ENCODE peak calls at places on chromosomes 11 and 22, in five cellular contexts. I, Y, P, A and B are unnamed samples.

GRCh38 chr11:121104223-121104831 is 3.3 kb downstream of the TECTA start:
- DNase-seq in I (no peak), Y (no peak), P (no peak), A (no peak), B (no peak)

GRCh38 chr22:35688913-35689675 is 28.6 kb upstream of the APOL5 start:
- DNase-seq in I (no peak), Y (no peak), P (no peak), A (no peak), B (no peak)

GRCh38 chr11:47971501-47971900 is 8.9 kb upstream of the PTPRJ start:
- DNase-seq in I (no peak), Y (no peak), P (no peak), A (no peak), B (no peak)

GRCh38 chr11:82547163-82547560 is 186.5 kb downstream of the FAM181B start:
- DNase-seq in I (no peak), Y (no peak), P (no peak), A (no peak), B (no peak)

GRCh38 chr11:78514922-78515502 is 59.7 kb downstream of the NARS2 start:
- DNase-seq in I (no peak), Y (no peak), P (no peak), A (no peak), B (no peak)

GRCh38 chr11:27371490-27371889 is 8.5 kb upstream of the CCDC34 start:
- DNase-seq in I (no peak), Y (no peak), P (no peak), A (no peak), B (no peak)

GRCh38 chr11:112564228-112564955 is 303.7 kb upstream of the PLET1 start:
- DNase-seq in I (peak), Y (peak), P (peak), A (no peak), B (peak)

GRCh38 chr11:122852071-122852831 is 14.0 kb downstream of the CRTAM start:
- DNase-seq in I (no peak), Y (peak), P (no peak), A (no peak), B (no peak)

GRCh38 chr22:22593964-22594656 is 35.0 kb upstream of the PRAME start:
- DNase-seq in I (no peak), Y (peak), P (peak), A (peak), B (peak)

GRCh38 chr11:73465019-73465675 is 88.9 kb downstream of the RELT start:
- DNase-seq in I (no peak), Y (no peak), P (no peak), A (no peak), B (no peak)

GRCh38 chr22:28297504-28297903 is 378.4 kb upstream of the PITPNB start:
- DNase-seq in I (no peak), Y (peak), P (no peak), A (no peak), B (no peak)

GRCh38 chr11:41983458-41983857 is 524.0 kb upstream of the LRRC4C start:
- DNase-seq in I (no peak), Y (no peak), P (no peak), A (no peak), B (peak)

GRCh38 chr22:31088233-31088986 is 7.3 kb downstream of the SMTN start:
- DNase-seq in I (no peak), Y (no peak), P (no peak), A (no peak), B (no peak)

GRCh38 chr11:44605068-44605708 is 39.7 kb downstream of the CD82 start:
- DNase-seq in I (no peak), Y (no peak), P (no peak), A (no peak), B (no peak)

GRCh38 chr11:44605965-44606364 is 40.5 kb downstream of the CD82 start:
- DNase-seq in I (no peak), Y (no peak), P (no peak), A (no peak), B (no peak)

GRCh38 chr11:44602810-44603410 is 37.4 kb downstream of the CD82 start:
- DNase-seq in I (no peak), Y (no peak), P (no peak), A (no peak), B (no peak)

GRCh38 chr11:44606472-44606871 is 41.0 kb downstream of the CD82 start:
- DNase-seq in I (no peak), Y (no peak), P (no peak), A (no peak), B (no peak)

DNA sequence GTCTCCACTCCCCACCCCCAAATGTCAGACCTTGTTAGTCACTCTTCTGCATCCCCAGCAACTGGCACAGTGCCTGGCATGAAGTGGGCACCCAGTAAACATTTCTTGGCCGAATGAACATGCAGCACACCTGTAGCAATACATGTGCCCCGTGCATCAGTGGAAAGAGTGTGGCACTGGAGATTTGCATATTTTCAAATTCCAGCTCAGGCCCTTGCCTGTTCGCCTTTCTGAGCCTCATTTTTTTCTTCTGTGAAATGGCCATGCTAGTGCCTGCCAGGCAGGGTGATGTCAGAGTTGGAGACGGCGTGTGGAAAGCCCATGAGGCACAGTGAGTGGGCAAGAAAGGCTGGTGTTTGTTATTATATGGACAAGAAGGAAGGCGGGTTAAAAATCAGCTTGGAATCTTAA is 38.7 kb downstream of the CD82 start:
- DNase-seq in I (no peak), Y (no peak), P (no peak), A (no peak), B (no peak)
- H3K4me3 ChIP-seq in I (no peak), Y (no peak), P (no peak), A (no peak), B (no peak)

GRCh38 chr11:19445771-19446170 is 205.0 kb upstream of the E2F8 start:
- DNase-seq in I (no peak), Y (no peak), P (no peak), A (no peak), B (no peak)
- H3K4me3 ChIP-seq in I (no peak), Y (no peak), P (no peak), A (no peak), B (no peak)

DNA sequence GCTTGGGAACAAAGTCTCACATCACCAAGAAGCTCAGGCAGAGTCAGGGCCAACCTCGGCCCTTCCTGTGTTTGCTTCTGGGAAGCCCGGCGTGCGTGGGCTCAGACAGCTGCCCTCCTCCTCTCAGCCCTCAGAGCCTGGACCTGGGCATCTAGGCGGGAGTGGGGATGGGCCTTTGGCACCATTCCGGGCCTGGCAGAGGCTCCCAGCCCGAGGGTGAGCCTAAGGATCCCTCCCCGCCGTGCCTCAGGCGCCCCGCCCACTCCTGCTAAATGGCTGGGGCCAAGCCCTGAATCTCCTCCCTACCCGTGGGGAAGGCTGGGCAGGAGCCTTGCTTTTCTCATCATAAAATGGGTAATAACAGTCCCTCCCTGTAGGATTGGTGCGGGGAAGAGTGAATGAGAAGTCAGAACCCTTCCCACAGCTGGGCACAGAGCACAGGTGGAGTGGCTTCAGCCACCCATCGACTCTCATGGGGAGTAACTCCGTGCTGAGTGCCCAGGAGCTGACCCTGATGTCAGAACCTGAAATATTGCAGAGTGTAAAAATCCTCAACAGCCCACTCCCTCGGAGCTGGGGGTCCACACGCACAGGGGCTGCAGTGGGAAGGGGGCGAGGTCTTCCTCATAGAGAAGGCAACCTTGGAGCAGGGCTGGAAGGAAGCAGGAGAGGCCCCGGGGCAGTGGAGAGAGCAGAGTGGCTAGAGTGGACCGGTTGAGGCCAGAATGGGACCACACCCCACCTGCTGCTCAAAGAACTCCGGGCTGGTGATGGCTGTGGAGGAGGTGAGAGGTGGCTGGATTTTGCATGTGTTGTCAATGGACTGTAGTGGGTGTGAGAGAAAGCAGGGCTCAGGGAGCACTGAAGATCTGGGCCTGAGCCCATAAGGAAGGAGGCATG is 18.8 kb upstream of the CDKN1C start:
- DNase-seq in I (no peak), Y (no peak), P (no peak), A (peak), B (no peak)
- H3K4me3 ChIP-seq in I (no peak), Y (no peak), P (no peak), A (no peak), B (no peak)

DNA sequence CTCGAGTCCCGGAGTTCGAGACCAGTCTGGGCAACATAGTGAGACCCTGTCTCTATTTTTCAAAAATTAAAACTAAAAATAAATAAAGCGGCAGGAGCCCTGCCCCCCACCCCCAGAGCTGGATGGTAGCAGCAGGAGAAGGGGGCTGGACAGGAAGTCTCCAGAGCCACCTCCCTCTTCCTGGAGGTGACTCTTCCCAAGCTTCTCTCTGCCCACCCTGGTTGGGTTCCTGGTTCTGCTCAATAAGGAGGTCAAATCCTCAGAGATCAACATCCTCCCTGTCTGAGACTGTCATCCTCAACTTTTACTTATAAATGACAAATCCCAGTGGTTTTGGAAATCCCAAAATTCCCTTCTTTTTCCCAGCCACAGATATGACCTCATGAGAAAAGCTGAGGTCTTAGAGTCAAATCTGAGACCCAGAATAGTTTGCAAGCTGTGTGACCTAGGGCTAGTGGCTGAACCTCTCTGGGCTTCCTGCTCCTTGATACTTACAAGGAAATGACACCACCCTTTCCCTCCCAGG is 987 bp downstream of the C1QTNF6 start:
- DNase-seq in I (no peak), Y (no peak), P (no peak), A (peak), B (peak)
- H3K4me3 ChIP-seq in I (no peak), Y (peak), P (peak), A (no peak), B (peak)

DNA sequence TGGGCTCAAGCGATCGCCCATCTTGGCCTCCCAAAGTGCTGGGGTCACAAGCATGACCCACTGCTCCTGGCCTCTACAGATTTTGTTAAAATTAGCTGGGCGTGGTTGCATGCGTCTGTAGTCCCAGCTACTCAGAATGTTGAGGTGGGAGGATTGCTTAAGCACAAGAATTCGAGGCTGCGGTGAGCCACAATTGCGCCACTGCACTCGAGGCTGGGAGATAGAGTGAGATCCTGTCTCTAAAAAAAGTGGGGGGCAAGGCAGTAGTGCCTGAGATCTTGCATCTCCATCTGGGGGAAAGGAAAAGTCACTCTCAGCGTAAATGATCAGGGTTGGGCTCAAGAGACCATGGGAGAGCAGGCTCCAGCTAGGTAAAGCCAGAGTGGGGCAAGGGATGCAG is 10.5 kb upstream of the DGKZ start:
- DNase-seq in I (no peak), Y (peak), P (no peak), A (no peak), B (peak)
- H3K4me3 ChIP-seq in I (no peak), Y (no peak), P (no peak), A (no peak), B (no peak)